ENCODE peak calls at places on chromosomes 2 and 18, in ten cellular contexts. F is right cardiac atrium; R is adipocyte; N is activated T-helper 2 cell treated with anti-CD3 and anti-CD28 coated beads, Interferon-gamma antibody, Interleukin-2, Interleukin-4, amounts not matched to agents 10 μg/mL and 5 μg/mL and 100 μg/mL, durations not matched to agents 14 hours and 24 hours and 36 hours; W is Daoy; Q is body of pancreas; S is stimulated activated CD4-positive, alpha-beta T cell treated with anti-CD3 and anti-CD28 coated beads, Interleukin-1b, Interleukin-23, amount 100 ng/mL, for 24 hours; K is memory B cell; I is HAP-1; D is AG10803. A is an unnamed sample.

GRCh38 chr2:32755666-32756065 is 127.8 kb downstream of the TTC27 start:
- DNase-seq in K (no peak), D (no peak), I (no peak), R (no peak), S (no peak), Q (no peak), N (no peak), F (no peak), W (no peak), A (no peak)

GRCh38 chr2:19611491-19612332 is 253.3 kb upstream of the OSR1 start:
- DNase-seq in S (no peak), I (no peak), N (no peak), R (peak), W (peak), K (no peak), F (no peak), Q (no peak), D (peak), A (no peak)

GRCh38 chr2:12702661-12703121 is 14.0 kb upstream of the TRIB2 start:
- DNase-seq in I (no peak), F (peak), D (peak), S (no peak), N (no peak), R (peak), Q (peak), K (no peak), W (peak), A (peak)

GRCh38 chr2:108396845-108397244 is 19.1 kb downstream of the SULT1C4 start:
- DNase-seq in N (no peak), I (peak), R (peak), W (peak), S (no peak), D (peak), K (no peak), Q (no peak), F (no peak), A (peak)

GRCh38 chr18:49573835-49574234 is 12.0 kb downstream of the LIPG start:
- DNase-seq in D (no peak), F (no peak), N (no peak), W (no peak), S (no peak), I (no peak), Q (no peak), R (no peak), K (no peak), A (no peak)

GRCh38 chr18:49277395-49278036 is 182.9 kb downstream of the DYM start:
- DNase-seq in F (no peak), S (no peak), D (peak), N (no peak), W (peak), K (no peak), R (peak), I (no peak), Q (no peak), A (no peak)

GRCh38 chr2:43059183-43059897 is 167.1 kb downstream of the ZFP36L2 start:
- DNase-seq in D (peak), I (no peak), S (peak), R (peak), W (peak), F (peak), Q (peak), N (peak), K (no peak), A (no peak)

GRCh38 chr2:234198976-234199375 is 148.5 kb downstream of the SPP2 start:
- DNase-seq in K (no peak), D (no peak), N (no peak), F (no peak), R (no peak), Q (no peak), W (no peak), I (no peak), S (no peak), A (no peak)

GRCh38 chr2:228094377-228094921 is 87.0 kb downstream of the SPHKAP start:
- DNase-seq in F (no peak), K (no peak), I (no peak), Q (no peak), W (no peak), R (peak), S (no peak), N (no peak), D (peak), A (no peak)

GRCh38 chr2:120959426-120959825 is 223.8 kb downstream of the GLI2 start:
- DNase-seq in D (no peak), S (no peak), F (peak), W (no peak), I (no peak), Q (peak), K (no peak), R (no peak), N (no peak), A (no peak)

GRCh38 chr2:192011196-192011595 is 164.3 kb upstream of the CAVIN2 start:
- DNase-seq in I (no peak), N (no peak), S (no peak), W (no peak), F (no peak), Q (no peak), R (peak), D (no peak), K (no peak), A (no peak)

A was measured in SK-MEL-5.